ENCODE peak calls at places on chromosomes 3 and 15, in six cellular contexts. T is neural progenitor cell; E is uterus; L is AG04450; X is stimulated activated CD4-positive, alpha-beta T cell treated with anti-CD3 and anti-CD28 coated beads, TNF-alpha, amount 100 ng/mL, for 4 hours; U is stimulated activated CD8-positive, alpha-beta memory T cell treated with anti-CD3 and anti-CD28 coated beads, Interleukin-4, amount 100 ng/mL, for 24 hours. C is an unnamed sample.

GRCh38 chr3:139846729-139847128 is 88.3 kb upstream of the CLSTN2 start:
- DNase-seq in T (no peak), E (no peak), L (no peak), X (no peak), U (no peak), C (no peak)

GRCh38 chr3:63304421-63304820 is 26.3 kb downstream of the SYNPR start:
- DNase-seq in T (no peak), E (no peak), L (no peak), X (no peak), U (no peak), C (no peak)

GRCh38 chr15:42367041-42367440 is 7.7 kb downstream of the CAPN3 start:
- DNase-seq in T (no peak), E (no peak), L (no peak), X (no peak), U (no peak), C (no peak)

GRCh38 chr3:123448503-123449091 is at the start of gene ADCY5:
- DNase-seq in T (peak), E (peak), L (no peak), X (no peak), U (no peak), C (no peak)

GRCh38 chr15:73822998-73823397 is 50.4 kb upstream of the TBC1D21 start:
- DNase-seq in T (peak), E (no peak), L (no peak), X (no peak), U (no peak), C (peak)

GRCh38 chr15:101446527-101447167 is 42.9 kb downstream of the PCSK6 start:
- DNase-seq in T (no peak), E (no peak), L (no peak), X (no peak), U (no peak), C (peak)

GRCh38 chr3:169232863-169233262 is 430.6 kb downstream of the MECOM start:
- DNase-seq in T (no peak), E (no peak), L (no peak), X (no peak), U (no peak), C (peak)

GRCh38 chr15:75455424-75455981 is 4.0 kb upstream of the SIN3A start:
- DNase-seq in T (peak), E (peak), L (peak), X (peak), U (peak), C (peak)

GRCh38 chr15:74259821-74260502 is 23.8 kb downstream of the CCDC33 start:
- DNase-seq in T (no peak), E (no peak), L (no peak), X (no peak), U (no peak), C (no peak)

GRCh38 chr3:42182555-42182954 is 83.4 kb downstream of the CCK start:
- DNase-seq in T (no peak), E (no peak), L (no peak), X (no peak), U (no peak), C (no peak)

GRCh38 chr3:43852066-43852465 is 161.3 kb downstream of the ABHD5 start:
- DNase-seq in T (peak), E (no peak), L (peak), X (no peak), U (no peak), C (no peak)

GRCh38 chr3:149276621-149277020 is 55.0 kb upstream of the CP start:
- DNase-seq in T (no peak), E (no peak), L (no peak), X (no peak), U (no peak), C (no peak)

GRCh38 chr3:9068044-9068443 is 104.8 kb upstream of the RAD18 start:
- DNase-seq in T (no peak), E (no peak), L (no peak), X (no peak), U (no peak), C (no peak)